ENCODE peak calls at places on chromosomes 11 and 22, in six cellular contexts. B, Z, A, H, S and I are unnamed samples.

GRCh38 chr11:82557274-82557673 is 176.4 kb downstream of the FAM181B start:
- DNase-seq in B (no peak), Z (no peak), A (no peak), H (no peak), S (no peak), I (peak)

GRCh38 chr11:30753994-30754393 is 167.8 kb upstream of the MPPED2 start:
- DNase-seq in B (no peak), Z (no peak), A (no peak), H (no peak), S (no peak), I (no peak)

GRCh38 chr11:92332986-92333385 is 108.4 kb downstream of the FAT3 start:
- DNase-seq in B (peak), Z (peak), A (peak), H (peak), S (no peak), I (no peak)

GRCh38 chr11:113773092-113773415 is 438 bp downstream of the ZW10 start:
- DNase-seq in B (no peak), Z (peak), A (peak), H (peak), S (peak), I (no peak)

GRCh38 chr11:72723508-72723907 is 28.7 kb downstream of the ARAP1 start:
- DNase-seq in B (no peak), Z (peak), A (no peak), H (no peak), S (no peak), I (no peak)

GRCh38 chr11:89495951-89496350 is 4.8 kb upstream of the NOX4 start:
- DNase-seq in B (peak), Z (peak), A (peak), H (peak), S (peak), I (no peak)

GRCh38 chr11:102186836-102187235 is 76.6 kb downstream of the YAP1 start:
- DNase-seq in B (peak), Z (peak), A (no peak), H (no peak), S (no peak), I (no peak)

GRCh38 chr22:25712661-25713400 is 29.2 kb upstream of the MYO18B start:
- DNase-seq in B (no peak), Z (no peak), A (no peak), H (no peak), S (no peak), I (no peak)

GRCh38 chr11:12288212-12288933 is 89.0 kb upstream of the PARVA start:
- DNase-seq in B (peak), Z (peak), A (peak), H (peak), S (peak), I (peak)

GRCh38 chr11:46134540-46134939 is 13.3 kb upstream of the PHF21A start:
- DNase-seq in B (no peak), Z (no peak), A (no peak), H (no peak), S (no peak), I (no peak)

GRCh38 chr11:103601230-103601846 is 435.1 kb upstream of the DDI1 start:
- DNase-seq in B (peak), Z (peak), A (peak), H (peak), S (peak), I (peak)
- TF ChIP-seq CTCF in B (peak), Z (peak), A (peak), H (peak), S (peak), I (peak)

DNA sequence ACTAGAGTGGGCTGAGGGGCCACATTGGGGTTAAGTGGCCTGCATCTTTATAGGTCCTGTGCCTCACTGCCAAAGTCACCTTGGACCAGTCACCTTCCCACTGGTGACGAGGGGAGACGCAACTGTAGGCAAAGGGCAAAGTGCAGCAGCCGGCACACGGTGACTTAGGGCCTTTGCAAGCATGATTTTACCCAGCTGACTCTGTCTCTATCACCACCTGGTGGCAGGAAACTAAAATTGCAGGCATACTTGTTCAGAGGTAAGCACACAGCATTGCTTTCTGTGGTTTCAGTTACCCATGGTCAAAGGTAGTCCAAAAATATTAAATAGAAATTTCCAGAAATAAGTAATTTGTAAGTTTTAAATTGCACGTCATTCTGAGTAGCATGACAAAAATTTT is 1164.4 kb downstream of the BRD1 start:
- DNase-seq in B (no peak), Z (peak), A (no peak), H (peak), S (peak), I (no peak)
- TF ChIP-seq CTCF in B (peak), Z (peak), A (peak), H (peak), S (peak), I (peak)

GRCh38 chr22:45335021-45335818 is 25.5 kb downstream of the FAM118A start:
- DNase-seq in B (no peak), Z (no peak), A (no peak), H (no peak), S (no peak), I (no peak)
- TF ChIP-seq CTCF in B (peak), Z (no peak), A (peak), H (no peak), S (no peak), I (no peak)

GRCh38 chr11:110573411-110573810 is 138.8 kb downstream of the ARHGAP20 start:
- DNase-seq in B (no peak), Z (no peak), A (no peak), H (no peak), S (no peak), I (no peak)
- TF ChIP-seq CTCF in B (no peak), Z (no peak), A (no peak), H (no peak), S (no peak), I (no peak)

GRCh38 chr11:14041040-14041439 is 78.5 kb downstream of the SPON1 start:
- DNase-seq in B (no peak), Z (peak), A (peak), H (no peak), S (peak), I (no peak)
- TF ChIP-seq CTCF in B (peak), Z (peak), A (peak), H (peak), S (peak), I (no peak)